ENCODE peak calls at places on chromosomes 5 and 9, in six cellular contexts. One of them, this sample, is unnamed.

GRCh38 chr5:32017638-32018429 is 156.3 kb downstream of the GOLPH3 start:
- DNase-seq in SK-N-SH: no peak
- DNase-seq in neural progenitor cell: no peak
- DNase-seq in GM23338: no peak
- DNase-seq in MM.1S: no peak
- DNase-seq in GM23248: no peak
- DNase-seq in this sample: no peak

GRCh38 chr9:94867281-94867841 is 140.9 kb downstream of the AOPEP start:
- DNase-seq in SK-N-SH: peak; percentile 17
- DNase-seq in GM23248: peak; percentile 94
- DNase-seq in MM.1S: no peak
- DNase-seq in GM23338: peak; percentile 17
- DNase-seq in neural progenitor cell: peak; percentile 50
- DNase-seq in this sample: peak; percentile 79

GRCh38 chr9:75152416-75152815 is 64.1 kb downstream of the OSTF1 start:
- DNase-seq in GM23338: no peak
- DNase-seq in MM.1S: peak; percentile 39
- DNase-seq in SK-N-SH: no peak
- DNase-seq in neural progenitor cell: no peak
- DNase-seq in GM23248: no peak
- DNase-seq in this sample: no peak

GRCh38 chr9:35042081-35042604 is 30.3 kb downstream of the VCP start:
- DNase-seq in MM.1S: no peak
- DNase-seq in neural progenitor cell: no peak
- DNase-seq in GM23338: no peak
- DNase-seq in SK-N-SH: no peak
- DNase-seq in GM23248: peak; percentile 57
- DNase-seq in this sample: peak; percentile 38

GRCh38 chr5:121969660-121970295 is 8.0 kb downstream of the SRFBP1 start:
- DNase-seq in GM23338: no peak
- DNase-seq in MM.1S: no peak
- DNase-seq in GM23248: peak; percentile 65
- DNase-seq in SK-N-SH: no peak
- DNase-seq in neural progenitor cell: no peak
- DNase-seq in this sample: peak; percentile 37

GRCh38 chr9:100595391-100596199 is 17.7 kb downstream of the CAVIN4 start:
- DNase-seq in GM23248: peak; percentile 75
- DNase-seq in SK-N-SH: peak; percentile 57
- DNase-seq in MM.1S: peak; percentile 53
- DNase-seq in neural progenitor cell: peak; percentile 70
- DNase-seq in GM23338: peak; percentile 80
- DNase-seq in this sample: peak; percentile 82

GRCh38 chr5:172439785-172440480 is 14.4 kb downstream of the SH3PXD2B start:
- DNase-seq in GM23338: no peak
- DNase-seq in GM23248: no peak
- DNase-seq in MM.1S: no peak
- DNase-seq in SK-N-SH: no peak
- DNase-seq in neural progenitor cell: no peak
- DNase-seq in this sample: no peak

GRCh38 chr5:2415678-2416077 is 335.8 kb downstream of the IRX2 start:
- DNase-seq in neural progenitor cell: peak; percentile 16
- DNase-seq in MM.1S: no peak
- DNase-seq in GM23338: peak; percentile 4
- DNase-seq in GM23248: no peak
- DNase-seq in SK-N-SH: peak; percentile 27
- DNase-seq in this sample: no peak

DNA sequence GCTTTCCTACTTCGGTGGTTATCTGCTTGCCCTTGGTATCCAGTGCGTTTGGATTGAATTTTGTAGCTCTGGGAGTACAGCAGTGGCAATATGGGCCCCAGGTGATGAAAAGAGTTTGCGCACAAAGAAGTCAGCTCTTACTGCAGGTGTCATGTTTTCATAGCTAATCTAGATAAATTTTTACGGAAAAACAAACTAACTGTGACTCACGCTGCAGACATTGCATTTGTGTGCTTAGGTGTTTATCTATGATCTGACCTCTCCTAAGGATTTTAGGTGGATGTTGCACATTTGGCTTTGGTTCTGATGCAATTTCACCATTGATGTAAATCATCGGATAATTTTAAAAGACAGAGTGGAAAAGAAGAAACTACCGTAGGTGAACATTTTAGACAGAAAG is 92.1 kb downstream of the VCAN start:
- DNase-seq in GM23248: no peak
- DNase-seq in MM.1S: no peak
- DNase-seq in SK-N-SH: no peak
- DNase-seq in neural progenitor cell: no peak
- DNase-seq in GM23338: no peak
- DNase-seq in this sample: peak; percentile 83
- H2AFZ ChIP-seq in GM23248: no peak overlapping the region
- H2AFZ ChIP-seq in MM.1S: no peak overlapping the region
- H2AFZ ChIP-seq in SK-N-SH: no peak overlapping the region
- H2AFZ ChIP-seq in neural progenitor cell: no peak overlapping the region
- H2AFZ ChIP-seq in GM23338: no peak overlapping the region
- H2AFZ ChIP-seq in this sample: peak overlapping the region; percentile 33

GRCh38 chr9:8628771-8629170 is 829.2 kb upstream of the DMAC1 start:
- DNase-seq in SK-N-SH: no peak
- DNase-seq in MM.1S: no peak
- DNase-seq in GM23338: no peak
- DNase-seq in neural progenitor cell: no peak
- DNase-seq in GM23248: no peak
- DNase-seq in this sample: no peak

GRCh38 chr9:8622222-8622802 is 822.7 kb upstream of the DMAC1 start:
- DNase-seq in GM23248: no peak
- DNase-seq in MM.1S: no peak
- DNase-seq in SK-N-SH: no peak
- DNase-seq in neural progenitor cell: no peak
- DNase-seq in GM23338: no peak
- DNase-seq in this sample: no peak

GRCh38 chr9:8632493-8632892 is 832.9 kb upstream of the DMAC1 start:
- DNase-seq in SK-N-SH: no peak
- DNase-seq in GM23248: no peak
- DNase-seq in neural progenitor cell: no peak
- DNase-seq in MM.1S: no peak
- DNase-seq in GM23338: no peak
- DNase-seq in this sample: no peak

GRCh38 chr9:8622871-8623270 is 823.3 kb upstream of the DMAC1 start:
- DNase-seq in GM23248: no peak
- DNase-seq in SK-N-SH: no peak
- DNase-seq in MM.1S: no peak
- DNase-seq in GM23338: no peak
- DNase-seq in neural progenitor cell: no peak
- DNase-seq in this sample: no peak

DNA sequence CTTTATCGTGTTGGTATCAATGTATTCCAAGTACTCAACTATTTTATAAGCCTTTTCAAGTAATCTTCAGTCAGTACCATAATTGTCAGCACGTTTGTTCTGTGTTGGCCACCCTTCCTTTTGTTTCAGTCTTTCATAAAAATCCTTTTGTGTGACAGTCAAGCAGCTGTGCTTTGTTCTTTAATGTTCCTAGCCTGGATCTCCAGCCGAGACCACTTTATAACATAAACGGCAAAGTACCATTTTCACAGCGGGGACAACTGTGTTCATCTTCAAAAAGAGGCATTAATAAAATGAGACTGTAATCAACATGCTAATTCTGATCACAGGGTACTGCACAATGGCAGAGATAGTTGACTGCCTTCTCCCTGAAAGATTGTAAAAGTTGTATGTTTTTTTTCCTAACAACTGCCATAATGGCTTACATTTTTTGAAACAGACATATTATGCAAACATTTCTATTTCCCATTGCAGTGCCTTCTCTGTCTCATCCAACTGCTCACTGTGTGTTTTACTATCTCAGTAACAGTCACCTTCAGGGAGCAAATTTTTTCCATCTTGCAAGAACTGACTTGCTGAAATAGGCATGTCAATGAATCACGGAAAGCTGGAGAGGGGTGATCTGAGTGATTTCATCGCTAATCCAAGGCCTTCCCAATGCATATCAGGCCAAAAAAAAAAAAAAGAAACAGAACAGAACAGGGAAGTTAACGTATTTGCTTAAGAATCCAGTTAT is 828.5 kb upstream of the DMAC1 start:
- DNase-seq in GM23338: no peak
- DNase-seq in neural progenitor cell: peak; percentile 44
- DNase-seq in MM.1S: no peak
- DNase-seq in SK-N-SH: no peak
- DNase-seq in GM23248: no peak
- DNase-seq in this sample: no peak
- TF ChIP-seq EZH2phosphoT487 in GM23338: no peak
- TF ChIP-seq EZH2phosphoT487 in neural progenitor cell: no peak
- TF ChIP-seq EZH2phosphoT487 in MM.1S: no peak
- TF ChIP-seq EZH2phosphoT487 in SK-N-SH: no peak
- TF ChIP-seq EZH2phosphoT487 in GM23248: no peak
- TF ChIP-seq EZH2phosphoT487 in this sample: no peak

DNA sequence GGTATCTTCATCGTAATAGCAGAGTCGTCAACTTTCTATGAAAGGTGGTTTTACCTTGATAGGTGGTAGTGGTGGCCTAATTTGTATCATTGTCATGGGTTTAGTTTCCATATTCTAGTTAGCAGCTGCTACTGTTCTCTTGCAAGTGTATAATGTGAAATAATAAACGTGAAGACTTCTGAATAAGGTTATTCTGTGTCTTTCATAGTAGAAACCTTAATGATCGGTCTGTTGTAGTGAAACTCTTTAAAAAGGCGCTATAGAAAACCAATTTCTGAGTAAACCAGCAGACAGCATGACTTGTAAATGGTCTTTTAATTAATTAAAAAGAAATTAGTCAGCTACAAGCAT is 1.6 kb downstream of the SET start:
- DNase-seq in GM23338: no peak
- DNase-seq in GM23248: no peak
- DNase-seq in SK-N-SH: no peak
- DNase-seq in neural progenitor cell: no peak
- DNase-seq in MM.1S: peak; percentile 37
- DNase-seq in this sample: no peak
- H3F3A ChIP-seq in GM23338: peaks cover 67% of the 10 kb centered on the region
- H3F3A ChIP-seq in GM23248: peaks cover 26% of the 10 kb centered on the region
- H3F3A ChIP-seq in SK-N-SH: peaks cover 23% of the 10 kb centered on the region
- H3F3A ChIP-seq in neural progenitor cell: peaks cover 78% of the 10 kb centered on the region
- H3F3A ChIP-seq in MM.1S: peaks cover 34% of the 10 kb centered on the region
- H3F3A ChIP-seq in this sample: peaks cover 3% of the 10 kb centered on the region

GRCh38 chr9:133731876-133732321 is 6.3 kb downstream of the SARDH start:
- DNase-seq in SK-N-SH: peak; percentile 81
- DNase-seq in neural progenitor cell: peak; percentile 84
- DNase-seq in GM23248: peak; percentile 54
- DNase-seq in MM.1S: no peak
- DNase-seq in GM23338: peak; percentile 83
- DNase-seq in this sample: peak; percentile 45
- H2AFZ ChIP-seq in SK-N-SH: no peak overlapping the region
- H2AFZ ChIP-seq in neural progenitor cell: no peak overlapping the region
- H2AFZ ChIP-seq in GM23248: no peak overlapping the region
- H2AFZ ChIP-seq in MM.1S: no peak overlapping the region
- H2AFZ ChIP-seq in GM23338: no peak overlapping the region
- H2AFZ ChIP-seq in this sample: no peak overlapping the region

GRCh38 chr9:1201262-1201661 is 151.1 kb downstream of the DMRT2 start:
- DNase-seq in GM23248: no peak
- DNase-seq in SK-N-SH: no peak
- DNase-seq in GM23338: no peak
- DNase-seq in neural progenitor cell: no peak
- DNase-seq in MM.1S: no peak
- DNase-seq in this sample: no peak

GRCh38 chr9:1202512-1203285 is 152.5 kb downstream of the DMRT2 start:
- DNase-seq in MM.1S: no peak
- DNase-seq in SK-N-SH: no peak
- DNase-seq in GM23248: peak; percentile 73
- DNase-seq in neural progenitor cell: no peak
- DNase-seq in GM23338: no peak
- DNase-seq in this sample: no peak

GRCh38 chr9:1200847-1201251 is 150.7 kb downstream of the DMRT2 start:
- DNase-seq in MM.1S: no peak
- DNase-seq in neural progenitor cell: no peak
- DNase-seq in SK-N-SH: no peak
- DNase-seq in GM23248: peak; percentile 52
- DNase-seq in GM23338: no peak
- DNase-seq in this sample: no peak

GRCh38 chr9:1198085-1198484 is 147.9 kb downstream of the DMRT2 start:
- DNase-seq in MM.1S: no peak
- DNase-seq in SK-N-SH: no peak
- DNase-seq in GM23248: peak; percentile 80
- DNase-seq in GM23338: no peak
- DNase-seq in neural progenitor cell: no peak
- DNase-seq in this sample: peak; percentile 88
- TF ChIP-seq EZH2phosphoT487 in MM.1S: no peak
- TF ChIP-seq EZH2phosphoT487 in SK-N-SH: no peak
- TF ChIP-seq EZH2phosphoT487 in GM23248: no peak
- TF ChIP-seq EZH2phosphoT487 in GM23338: no peak
- TF ChIP-seq EZH2phosphoT487 in neural progenitor cell: no peak
- TF ChIP-seq EZH2phosphoT487 in this sample: no peak

GRCh38 chr5:34719029-34719428 is 62.9 kb downstream of the RAI14 start:
- DNase-seq in GM23338: no peak
- DNase-seq in neural progenitor cell: no peak
- DNase-seq in GM23248: no peak
- DNase-seq in SK-N-SH: no peak
- DNase-seq in MM.1S: no peak
- DNase-seq in this sample: no peak
- H3F3A ChIP-seq in GM23338: no peaks in the 10 kb centered on the region
- H3F3A ChIP-seq in neural progenitor cell: no peaks in the 10 kb centered on the region
- H3F3A ChIP-seq in GM23248: peaks cover 56% of the 10 kb centered on the region
- H3F3A ChIP-seq in SK-N-SH: peaks cover 33% of the 10 kb centered on the region
- H3F3A ChIP-seq in MM.1S: no peaks in the 10 kb centered on the region
- H3F3A ChIP-seq in this sample: peaks cover 4% of the 10 kb centered on the region